ENCODE peak calls at places on chromosomes 11 and 22, in four cellular contexts. One of them, this sample, is unnamed.

GRCh38 chr11:43947003-43947500 is 4.6 kb downstream of the C11orf96 start:
- DNase-seq in AML-193: no peak
- DNase-seq in stimulated activated naive CD8-positive, alpha-beta T cell treated with anti-CD3 and anti-CD28 coated beads, Interleukin-15, Interleukin-2, amounts not matched to agents 100 U/mL and 50 U/mL, for 24 hours: no peak
- DNase-seq in ovary: no peak
- DNase-seq in this sample: peak

GRCh38 chr11:111733009-111733408 is 33.2 kb downstream of the PPP2R1B start:
- DNase-seq in stimulated activated naive CD8-positive, alpha-beta T cell treated with anti-CD3 and anti-CD28 coated beads, Interleukin-15, Interleukin-2, amounts not matched to agents 100 U/mL and 50 U/mL, for 24 hours: no peak
- DNase-seq in ovary: peak
- DNase-seq in AML-193: no peak
- DNase-seq in this sample: no peak

GRCh38 chr11:133926466-133927246 is 30.1 kb downstream of the IGSF9B start:
- DNase-seq in ovary: no peak
- DNase-seq in AML-193: no peak
- DNase-seq in stimulated activated naive CD8-positive, alpha-beta T cell treated with anti-CD3 and anti-CD28 coated beads, Interleukin-15, Interleukin-2, amounts not matched to agents 100 U/mL and 50 U/mL, for 24 hours: no peak
- DNase-seq in this sample: no peak

GRCh38 chr11:20125927-20126326 is 34.3 kb downstream of the DBX1 start:
- DNase-seq in ovary: no peak
- DNase-seq in AML-193: no peak
- DNase-seq in stimulated activated naive CD8-positive, alpha-beta T cell treated with anti-CD3 and anti-CD28 coated beads, Interleukin-15, Interleukin-2, amounts not matched to agents 100 U/mL and 50 U/mL, for 24 hours: no peak
- DNase-seq in this sample: no peak

GRCh38 chr11:66012946-66013761 is 1.3 kb downstream of the CST6 start:
- DNase-seq in AML-193: peak
- DNase-seq in stimulated activated naive CD8-positive, alpha-beta T cell treated with anti-CD3 and anti-CD28 coated beads, Interleukin-15, Interleukin-2, amounts not matched to agents 100 U/mL and 50 U/mL, for 24 hours: no peak
- DNase-seq in ovary: no peak
- DNase-seq in this sample: no peak

GRCh38 chr22:39421691-39422090 is 22.1 kb downstream of the TAB1 start:
- DNase-seq in stimulated activated naive CD8-positive, alpha-beta T cell treated with anti-CD3 and anti-CD28 coated beads, Interleukin-15, Interleukin-2, amounts not matched to agents 100 U/mL and 50 U/mL, for 24 hours: no peak
- DNase-seq in AML-193: no peak
- DNase-seq in ovary: no peak
- DNase-seq in this sample: no peak

GRCh38 chr22:30279389-30279788 is 9.9 kb downstream of the CASTOR1 start:
- DNase-seq in AML-193: peak
- DNase-seq in stimulated activated naive CD8-positive, alpha-beta T cell treated with anti-CD3 and anti-CD28 coated beads, Interleukin-15, Interleukin-2, amounts not matched to agents 100 U/mL and 50 U/mL, for 24 hours: no peak
- DNase-seq in ovary: no peak
- DNase-seq in this sample: no peak

GRCh38 chr22:49589301-49589700 is 238.4 kb downstream of the BRD1 start:
- DNase-seq in AML-193: no peak
- DNase-seq in ovary: no peak
- DNase-seq in stimulated activated naive CD8-positive, alpha-beta T cell treated with anti-CD3 and anti-CD28 coated beads, Interleukin-15, Interleukin-2, amounts not matched to agents 100 U/mL and 50 U/mL, for 24 hours: no peak
- DNase-seq in this sample: no peak

GRCh38 chr11:73760066-73760679 is 701 bp downstream of the RAB6A start:
- DNase-seq in AML-193: no peak
- DNase-seq in ovary: peak
- DNase-seq in stimulated activated naive CD8-positive, alpha-beta T cell treated with anti-CD3 and anti-CD28 coated beads, Interleukin-15, Interleukin-2, amounts not matched to agents 100 U/mL and 50 U/mL, for 24 hours: peak
- DNase-seq in this sample: no peak

GRCh38 chr22:44375451-44375850 is 62.7 kb upstream of the SHISAL1 start:
- DNase-seq in ovary: no peak
- DNase-seq in AML-193: no peak
- DNase-seq in stimulated activated naive CD8-positive, alpha-beta T cell treated with anti-CD3 and anti-CD28 coated beads, Interleukin-15, Interleukin-2, amounts not matched to agents 100 U/mL and 50 U/mL, for 24 hours: no peak
- DNase-seq in this sample: no peak

GRCh38 chr22:23522642-23523251 is 57.3 kb downstream of the IGLL1 start:
- DNase-seq in ovary: peak
- DNase-seq in AML-193: no peak
- DNase-seq in stimulated activated naive CD8-positive, alpha-beta T cell treated with anti-CD3 and anti-CD28 coated beads, Interleukin-15, Interleukin-2, amounts not matched to agents 100 U/mL and 50 U/mL, for 24 hours: no peak
- DNase-seq in this sample: no peak

GRCh38 chr11:66329165-66329673 is 7.0 kb downstream of the RIN1 start:
- DNase-seq in AML-193: no peak
- DNase-seq in stimulated activated naive CD8-positive, alpha-beta T cell treated with anti-CD3 and anti-CD28 coated beads, Interleukin-15, Interleukin-2, amounts not matched to agents 100 U/mL and 50 U/mL, for 24 hours: no peak
- DNase-seq in ovary: no peak
- DNase-seq in this sample: no peak

GRCh38 chr22:41908409-41909289 is 6.2 kb downstream of the SHISA8 start:
- DNase-seq in stimulated activated naive CD8-positive, alpha-beta T cell treated with anti-CD3 and anti-CD28 coated beads, Interleukin-15, Interleukin-2, amounts not matched to agents 100 U/mL and 50 U/mL, for 24 hours: no peak
- DNase-seq in ovary: no peak
- DNase-seq in AML-193: peak
- DNase-seq in this sample: no peak

GRCh38 chr11:10866893-10867331 is 9.1 kb upstream of the ZBED5 start:
- DNase-seq in AML-193: no peak
- DNase-seq in stimulated activated naive CD8-positive, alpha-beta T cell treated with anti-CD3 and anti-CD28 coated beads, Interleukin-15, Interleukin-2, amounts not matched to agents 100 U/mL and 50 U/mL, for 24 hours: no peak
- DNase-seq in ovary: no peak
- DNase-seq in this sample: no peak

GRCh38 chr11:2779981-2780849 is 80.4 kb upstream of the KCNQ1OT1 start:
- DNase-seq in ovary: peak
- DNase-seq in stimulated activated naive CD8-positive, alpha-beta T cell treated with anti-CD3 and anti-CD28 coated beads, Interleukin-15, Interleukin-2, amounts not matched to agents 100 U/mL and 50 U/mL, for 24 hours: peak
- DNase-seq in AML-193: no peak
- DNase-seq in this sample: no peak

GRCh38 chr22:26068571-26068970 is 100.7 kb upstream of the SEZ6L start:
- DNase-seq in ovary: no peak
- DNase-seq in stimulated activated naive CD8-positive, alpha-beta T cell treated with anti-CD3 and anti-CD28 coated beads, Interleukin-15, Interleukin-2, amounts not matched to agents 100 U/mL and 50 U/mL, for 24 hours: no peak
- DNase-seq in AML-193: no peak
- DNase-seq in this sample: no peak

GRCh38 chr22:39839917-39840510 is 53.5 kb downstream of the ENTHD1 start:
- DNase-seq in ovary: no peak
- DNase-seq in stimulated activated naive CD8-positive, alpha-beta T cell treated with anti-CD3 and anti-CD28 coated beads, Interleukin-15, Interleukin-2, amounts not matched to agents 100 U/mL and 50 U/mL, for 24 hours: peak
- DNase-seq in AML-193: no peak
- DNase-seq in this sample: no peak

GRCh38 chr11:87374206-87374793 is 336.6 kb downstream of the TMEM135 start:
- DNase-seq in AML-193: no peak
- DNase-seq in ovary: no peak
- DNase-seq in stimulated activated naive CD8-positive, alpha-beta T cell treated with anti-CD3 and anti-CD28 coated beads, Interleukin-15, Interleukin-2, amounts not matched to agents 100 U/mL and 50 U/mL, for 24 hours: no peak
- DNase-seq in this sample: no peak

GRCh38 chr11:88849368-88849767 is 216.4 kb downstream of the GRM5 start:
- DNase-seq in ovary: no peak
- DNase-seq in AML-193: no peak
- DNase-seq in stimulated activated naive CD8-positive, alpha-beta T cell treated with anti-CD3 and anti-CD28 coated beads, Interleukin-15, Interleukin-2, amounts not matched to agents 100 U/mL and 50 U/mL, for 24 hours: no peak
- DNase-seq in this sample: no peak

GRCh38 chr11:78801161-78801884 is 226.7 kb upstream of the NARS2 start:
- DNase-seq in AML-193: no peak
- DNase-seq in ovary: no peak
- DNase-seq in stimulated activated naive CD8-positive, alpha-beta T cell treated with anti-CD3 and anti-CD28 coated beads, Interleukin-15, Interleukin-2, amounts not matched to agents 100 U/mL and 50 U/mL, for 24 hours: no peak
- DNase-seq in this sample: no peak

GRCh38 chr22:44753189-44754042 is 1.0 kb downstream of the ARHGAP8 start:
- DNase-seq in stimulated activated naive CD8-positive, alpha-beta T cell treated with anti-CD3 and anti-CD28 coated beads, Interleukin-15, Interleukin-2, amounts not matched to agents 100 U/mL and 50 U/mL, for 24 hours: no peak
- DNase-seq in AML-193: no peak
- DNase-seq in ovary: no peak
- DNase-seq in this sample: no peak

GRCh38 chr11:1939006-1939626 is 8.0 kb upstream of the MRPL23 start:
- DNase-seq in AML-193: no peak
- DNase-seq in ovary: no peak
- DNase-seq in stimulated activated naive CD8-positive, alpha-beta T cell treated with anti-CD3 and anti-CD28 coated beads, Interleukin-15, Interleukin-2, amounts not matched to agents 100 U/mL and 50 U/mL, for 24 hours: peak
- DNase-seq in this sample: no peak

GRCh38 chr22:37501610-37502341 is 15.6 kb upstream of the MFNG start:
- DNase-seq in ovary: peak
- DNase-seq in stimulated activated naive CD8-positive, alpha-beta T cell treated with anti-CD3 and anti-CD28 coated beads, Interleukin-15, Interleukin-2, amounts not matched to agents 100 U/mL and 50 U/mL, for 24 hours: no peak
- DNase-seq in AML-193: no peak
- DNase-seq in this sample: no peak

GRCh38 chr11:14267861-14268635 is 90.9 kb downstream of the RRAS2 start:
- DNase-seq in ovary: no peak
- DNase-seq in stimulated activated naive CD8-positive, alpha-beta T cell treated with anti-CD3 and anti-CD28 coated beads, Interleukin-15, Interleukin-2, amounts not matched to agents 100 U/mL and 50 U/mL, for 24 hours: no peak
- DNase-seq in AML-193: no peak
- DNase-seq in this sample: no peak

GRCh38 chr11:126061707-126062678 is 673 bp downstream of the CDON start:
- DNase-seq in ovary: peak
- DNase-seq in AML-193: peak
- DNase-seq in stimulated activated naive CD8-positive, alpha-beta T cell treated with anti-CD3 and anti-CD28 coated beads, Interleukin-15, Interleukin-2, amounts not matched to agents 100 U/mL and 50 U/mL, for 24 hours: peak
- DNase-seq in this sample: peak

This sample was measured in NCI-H1930.